ENCODE peak calls at places on chromosomes 1 and 21, in seven cellular contexts. One of them, this sample, is unnamed.

GRCh38 chr1:172650474-172651193 is 8.3 kb upstream of the FASLG start:
- DNase-seq in HS-5: no peak
- DNase-seq in GM04503: no peak
- DNase-seq in GOT3: no peak
- DNase-seq in stimulated activated CD8-positive, alpha-beta memory T cell treated with anti-CD3 and anti-CD28 coated beads, Interleukin-7, amount 100 ng/mL, for 1 hour: no peak
- DNase-seq in K562: no peak
- DNase-seq in T-helper 17 cell: no peak
- DNase-seq in this sample: no peak

GRCh38 chr1:9767964-9768668 is 55.6 kb downstream of the CLSTN1 start:
- DNase-seq in stimulated activated CD8-positive, alpha-beta memory T cell treated with anti-CD3 and anti-CD28 coated beads, Interleukin-7, amount 100 ng/mL, for 1 hour: no peak
- DNase-seq in HS-5: no peak
- DNase-seq in GM04503: no peak
- DNase-seq in K562: peak; percentile 76
- DNase-seq in GOT3: no peak
- DNase-seq in T-helper 17 cell: peak; percentile 10
- DNase-seq in this sample: no peak

GRCh38 chr1:71427066-71427465 is 346.2 kb upstream of the ZRANB2 start:
- DNase-seq in GOT3: no peak
- DNase-seq in GM04503: no peak
- DNase-seq in HS-5: no peak
- DNase-seq in K562: no peak
- DNase-seq in T-helper 17 cell: no peak
- DNase-seq in stimulated activated CD8-positive, alpha-beta memory T cell treated with anti-CD3 and anti-CD28 coated beads, Interleukin-7, amount 100 ng/mL, for 1 hour: no peak
- DNase-seq in this sample: no peak

GRCh38 chr1:186511761-186512637 is 51.1 kb upstream of the PDC start:
- DNase-seq in HS-5: no peak
- DNase-seq in GOT3: no peak
- DNase-seq in T-helper 17 cell: no peak
- DNase-seq in GM04503: no peak
- DNase-seq in K562: no peak
- DNase-seq in stimulated activated CD8-positive, alpha-beta memory T cell treated with anti-CD3 and anti-CD28 coated beads, Interleukin-7, amount 100 ng/mL, for 1 hour: no peak
- DNase-seq in this sample: no peak

GRCh38 chr1:25519624-25520023 is 23.8 kb upstream of the LDLRAP1 start:
- DNase-seq in GOT3: no peak
- DNase-seq in T-helper 17 cell: no peak
- DNase-seq in GM04503: peak; percentile 52
- DNase-seq in stimulated activated CD8-positive, alpha-beta memory T cell treated with anti-CD3 and anti-CD28 coated beads, Interleukin-7, amount 100 ng/mL, for 1 hour: no peak
- DNase-seq in K562: no peak
- DNase-seq in HS-5: peak; percentile 49
- DNase-seq in this sample: no peak

GRCh38 chr21:38249256-38249655 is 7.5 kb upstream of the KCNJ15 start:
- DNase-seq in T-helper 17 cell: no peak
- DNase-seq in HS-5: no peak
- DNase-seq in stimulated activated CD8-positive, alpha-beta memory T cell treated with anti-CD3 and anti-CD28 coated beads, Interleukin-7, amount 100 ng/mL, for 1 hour: no peak
- DNase-seq in GOT3: no peak
- DNase-seq in K562: no peak
- DNase-seq in GM04503: no peak
- DNase-seq in this sample: no peak

GRCh38 chr1:209291715-209292114 is 291.8 kb upstream of the CAMK1G start:
- DNase-seq in HS-5: no peak
- DNase-seq in GOT3: no peak
- DNase-seq in stimulated activated CD8-positive, alpha-beta memory T cell treated with anti-CD3 and anti-CD28 coated beads, Interleukin-7, amount 100 ng/mL, for 1 hour: no peak
- DNase-seq in K562: no peak
- DNase-seq in T-helper 17 cell: no peak
- DNase-seq in GM04503: no peak
- DNase-seq in this sample: no peak

GRCh38 chr1:111598534-111598933 is 21.1 kb upstream of the RAP1A start:
- DNase-seq in GM04503: no peak
- DNase-seq in GOT3: no peak
- DNase-seq in HS-5: no peak
- DNase-seq in K562: no peak
- DNase-seq in stimulated activated CD8-positive, alpha-beta memory T cell treated with anti-CD3 and anti-CD28 coated beads, Interleukin-7, amount 100 ng/mL, for 1 hour: no peak
- DNase-seq in T-helper 17 cell: no peak
- DNase-seq in this sample: no peak

GRCh38 chr1:17485280-17485679 is 45.8 kb upstream of the RCC2 start:
- DNase-seq in GOT3: no peak
- DNase-seq in GM04503: no peak
- DNase-seq in HS-5: no peak
- DNase-seq in T-helper 17 cell: no peak
- DNase-seq in K562: peak; percentile 37
- DNase-seq in stimulated activated CD8-positive, alpha-beta memory T cell treated with anti-CD3 and anti-CD28 coated beads, Interleukin-7, amount 100 ng/mL, for 1 hour: no peak
- DNase-seq in this sample: no peak

This sample was measured in GM10248.